ENCODE peak calls at places on chromosomes 1 and 21, in four cellular contexts. A is PC-9, K is ovary, W is esophagus muscularis mucosa. H is an unnamed sample.

GRCh38 chr1:50208296-50208695 is 99.6 kb downstream of the ELAVL4 start:
- DNase-seq in A (no peak), K (no peak), W (no peak), H (no peak)

GRCh38 chr1:188872376-188872775 is 1605.3 kb downstream of the BRINP3 start:
- DNase-seq in A (no peak), K (no peak), W (no peak), H (no peak)

GRCh38 chr1:174995916-174996315 is 3.8 kb upstream of the CACYBP start:
- DNase-seq in A (no peak), K (no peak), W (no peak), H (no peak)

GRCh38 chr1:222097646-222098045 is 355.8 kb upstream of the DUSP10 start:
- DNase-seq in A (peak), K (no peak), W (peak), H (no peak)

GRCh38 chr1:19651141-19651737 is 7.1 kb downstream of the NBL1 start:
- DNase-seq in A (no peak), K (peak), W (no peak), H (peak)

GRCh38 chr1:18803859-18804258 is 55.6 kb downstream of the TAS1R2 start:
- DNase-seq in A (no peak), K (no peak), W (no peak), H (no peak)

GRCh38 chr1:53025034-53025777 is 36.8 kb upstream of the PODN start:
- DNase-seq in A (peak), K (peak), W (no peak), H (no peak)

GRCh38 chr1:239761509-239761908 is 330.2 kb upstream of the FMN2 start:
- DNase-seq in A (no peak), K (no peak), W (no peak), H (no peak)

GRCh38 chr1:2314803-2315710 is 76.3 kb downstream of the MORN1 start:
- DNase-seq in A (peak), K (peak), W (no peak), H (peak)

GRCh38 chr1:35406103-35406502 is 137.6 kb downstream of the ZMYM4 start:
- DNase-seq in A (no peak), K (no peak), W (no peak), H (no peak)

GRCh38 chr21:42520628-42521253 is 7.1 kb downstream of the SLC37A1 start:
- DNase-seq in A (no peak), K (no peak), W (no peak), H (no peak)

GRCh38 chr1:164560076-164560475 is 1.1 kb downstream of the PBX1 start:
- DNase-seq in A (no peak), K (no peak), W (no peak), H (no peak)

GRCh38 chr1:241310451-241310850 is 46.6 kb downstream of the RGS7 start:
- DNase-seq in A (no peak), K (no peak), W (no peak), H (no peak)

GRCh38 chr1:155892801-155893200 is 18.3 kb downstream of the RIT1 start:
- DNase-seq in A (peak), K (no peak), W (no peak), H (no peak)

GRCh38 chr1:24898152-24898908 is 31.7 kb downstream of the RUNX3 start:
- DNase-seq in A (peak), K (no peak), W (no peak), H (peak)

GRCh38 chr1:170790175-170790574 is 126.2 kb downstream of the PRRX1 start:
- DNase-seq in A (no peak), K (no peak), W (no peak), H (no peak)

GRCh38 chr21:26224351-26224750 is 53.8 kb upstream of the APP start:
- DNase-seq in A (no peak), K (no peak), W (no peak), H (no peak)

GRCh38 chr1:212959266-212960220 is 9.2 kb downstream of the VASH2 start:
- DNase-seq in A (no peak), K (no peak), W (no peak), H (no peak)

GRCh38 chr21:42653492-42654061 is at the start of gene PDE9A:
- DNase-seq in A (peak), K (peak), W (no peak), H (no peak)

GRCh38 chr1:154386643-154387352 is 18.3 kb upstream of the IL6R start:
- DNase-seq in A (no peak), K (no peak), W (no peak), H (peak)

GRCh38 chr1:26827663-26828062 is 1.2 kb downstream of the ZDHHC18 start:
- DNase-seq in A (no peak), K (no peak), W (no peak), H (no peak)

GRCh38 chr1:26827205-26827604 is 717 bp downstream of the ZDHHC18 start:
- DNase-seq in A (no peak), K (peak), W (no peak), H (no peak)

GRCh38 chr1:26826261-26827201 is at the start of gene ZDHHC18:
- DNase-seq in A (peak), K (peak), W (no peak), H (peak)

GRCh38 chr1:26829214-26829911 is 2.9 kb downstream of the ZDHHC18 start:
- DNase-seq in A (no peak), K (no peak), W (no peak), H (no peak)

DNA sequence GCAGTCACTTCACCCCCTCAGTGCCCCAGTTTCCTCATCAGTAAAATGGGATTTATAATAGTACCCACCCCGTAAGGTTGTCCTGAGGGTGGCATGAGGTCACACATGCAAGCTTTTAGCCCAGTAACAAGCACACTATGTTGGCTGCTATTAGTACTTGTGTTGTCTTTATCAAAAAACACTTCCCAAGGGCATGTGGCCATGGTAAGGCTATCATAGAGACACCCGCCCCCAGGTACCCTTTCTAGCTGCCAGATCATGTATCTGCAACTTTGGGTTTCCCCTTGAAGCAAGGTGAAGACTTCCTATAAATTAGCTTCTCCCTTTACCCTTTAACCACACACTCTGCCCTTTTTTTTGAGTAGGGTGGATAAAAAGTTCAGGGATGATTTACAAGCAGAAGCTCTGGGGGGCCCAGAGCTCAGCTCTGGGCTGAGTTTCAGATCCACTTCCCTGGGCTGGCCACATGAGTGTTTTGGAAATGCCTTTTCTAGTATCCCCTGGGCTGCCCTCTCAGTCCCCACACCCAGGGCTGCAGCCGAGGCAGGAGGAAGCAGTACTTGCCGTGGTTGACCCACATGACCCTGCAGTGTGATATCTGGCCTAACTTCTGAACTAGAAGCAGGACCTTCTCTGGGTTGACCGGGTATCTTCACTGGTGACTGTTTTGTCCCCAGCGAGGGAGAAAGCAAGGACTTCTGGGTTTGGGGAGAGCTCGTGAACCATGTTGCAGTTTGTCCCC is 2.0 kb downstream of the ZDHHC18 start:
- DNase-seq in A (no peak), K (no peak), W (no peak), H (no peak)
- H3K27ac ChIP-seq in A (no peak), K (no peak), W (peak), H (peak)

GRCh38 chr1:200771625-200772555 is 33.2 kb downstream of the CAMSAP2 start:
- DNase-seq in A (no peak), K (no peak), W (no peak), H (no peak)

GRCh38 chr1:200762089-200762488 is 23.4 kb downstream of the CAMSAP2 start:
- DNase-seq in A (no peak), K (no peak), W (no peak), H (no peak)

DNA sequence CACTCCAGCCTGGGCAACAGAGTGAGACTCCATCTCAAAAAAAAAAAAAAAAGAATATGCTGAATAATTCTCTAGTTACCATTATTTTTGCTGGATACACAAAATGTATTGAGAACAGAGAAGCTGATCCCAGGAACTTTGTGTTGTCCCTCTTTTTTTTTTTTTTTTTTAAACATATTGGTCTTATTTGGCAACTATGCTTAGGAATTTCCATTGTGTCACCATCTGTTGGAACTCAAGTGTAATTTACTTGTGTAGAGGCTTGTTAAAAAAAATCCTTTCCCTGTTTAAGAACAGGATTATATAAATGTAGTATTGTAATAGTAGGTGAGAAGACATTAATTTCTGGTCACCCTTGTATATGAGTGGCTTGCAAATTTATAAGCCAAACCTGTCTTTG is 28.6 kb downstream of the CAMSAP2 start:
- DNase-seq in A (no peak), K (no peak), W (no peak), H (no peak)
- H3K27ac ChIP-seq in A (no peak), K (no peak), W (no peak), H (no peak)

DNA sequence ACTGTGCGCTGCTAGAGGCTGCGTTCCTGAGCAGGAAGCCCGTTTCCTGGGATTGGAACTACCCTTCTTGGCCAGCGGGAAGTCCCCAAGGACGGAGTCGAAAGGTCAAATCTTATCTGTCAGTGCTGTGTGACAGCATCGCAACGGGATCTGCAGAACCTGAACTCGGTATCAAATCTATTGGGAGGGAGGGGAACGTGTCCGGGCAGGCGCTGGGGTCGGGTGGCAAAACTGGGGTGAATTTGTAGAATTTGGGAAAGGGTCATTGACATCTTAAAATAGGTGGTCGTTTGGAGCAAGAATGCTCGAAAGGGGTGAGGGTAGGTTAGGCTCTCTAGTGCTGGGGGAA is 725 bp upstream of the ARPC5 start:
- DNase-seq in A (no peak), K (no peak), W (no peak), H (no peak)
- H3K27ac ChIP-seq in A (no peak), K (no peak), W (peak), H (no peak)

GRCh38 chr1:41382531-41383090 is 21.4 kb downstream of the FOXO6 start:
- DNase-seq in A (peak), K (peak), W (no peak), H (no peak)
- H3K27ac ChIP-seq in A (peak), K (peak), W (peak), H (no peak)

GRCh38 chr1:228463559-228464455 is 23.4 kb upstream of the RNF187 start:
- DNase-seq in A (peak), K (no peak), W (no peak), H (no peak)
- H3K27ac ChIP-seq in A (no peak), K (no peak), W (no peak), H (no peak)

GRCh38 chr1:8013800-8014199 is 12.3 kb downstream of the ERRFI1 start:
- DNase-seq in A (no peak), K (no peak), W (no peak), H (no peak)
- H3K27ac ChIP-seq in A (peak), K (no peak), W (peak), H (no peak)

DNA sequence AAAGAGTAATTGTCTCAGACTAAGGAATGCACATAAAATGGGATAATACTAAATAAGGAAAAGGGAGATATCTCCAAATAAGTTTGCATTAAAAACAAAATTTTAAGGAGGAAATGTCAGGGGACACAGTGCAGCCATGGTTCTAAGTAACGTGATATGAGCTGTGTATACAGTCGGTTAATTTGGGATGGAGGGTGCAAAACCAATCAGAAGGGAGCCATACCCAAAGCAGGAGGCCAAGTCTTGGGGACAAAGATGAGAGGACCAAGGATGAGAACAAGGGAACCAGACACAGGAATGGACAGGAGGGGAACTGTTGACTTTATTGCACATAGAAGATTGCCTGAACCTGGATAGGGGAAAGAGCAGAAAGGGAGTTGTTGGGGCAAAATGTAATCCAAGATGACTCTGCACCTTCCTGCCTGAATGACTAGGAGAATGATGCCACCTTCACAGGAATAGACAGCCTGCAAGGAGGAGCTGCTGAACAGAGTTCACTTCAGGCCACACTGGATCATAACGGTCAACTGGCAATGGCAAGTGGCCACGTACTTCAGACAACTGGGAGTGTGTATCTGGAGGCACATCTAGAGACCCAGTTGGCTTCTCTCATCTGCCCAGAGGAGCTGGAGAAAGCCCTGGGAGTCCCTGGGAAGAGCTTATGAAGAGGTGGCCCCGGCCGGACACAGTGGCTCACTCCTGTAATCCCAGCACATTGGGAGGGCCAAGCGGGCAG is 22.0 kb upstream of the BOLA1 start:
- DNase-seq in A (no peak), K (no peak), W (no peak), H (no peak)
- H3K27ac ChIP-seq in A (no peak), K (no peak), W (no peak), H (no peak)

DNA sequence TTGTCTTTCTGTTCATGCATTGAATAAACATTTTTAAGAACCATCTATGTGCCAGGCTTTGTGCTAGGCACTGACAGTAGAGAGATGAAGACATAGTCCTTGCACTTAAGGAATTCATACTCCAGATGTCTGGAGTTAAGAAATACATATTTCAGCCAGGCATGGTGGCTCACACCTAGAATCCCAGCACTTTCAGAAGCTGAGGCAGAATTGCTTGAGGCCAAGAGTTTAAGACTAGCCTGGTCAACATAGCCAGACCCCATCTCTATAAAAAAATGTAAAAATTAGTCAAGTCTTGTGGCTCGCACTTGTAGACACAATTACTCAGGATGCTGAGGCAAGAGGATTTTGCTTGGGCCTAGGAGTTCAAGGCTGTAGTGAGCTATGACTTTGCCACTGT is 18.6 kb upstream of the YTHDF2 start:
- DNase-seq in A (no peak), K (no peak), W (no peak), H (no peak)
- H3K27ac ChIP-seq in A (no peak), K (no peak), W (no peak), H (no peak)

GRCh38 chr21:31397515-31397926 is 53.5 kb upstream of the TIAM1 start:
- DNase-seq in A (no peak), K (no peak), W (no peak), H (no peak)
- H3K27ac ChIP-seq in A (no peak), K (no peak), W (no peak), H (no peak)

DNA sequence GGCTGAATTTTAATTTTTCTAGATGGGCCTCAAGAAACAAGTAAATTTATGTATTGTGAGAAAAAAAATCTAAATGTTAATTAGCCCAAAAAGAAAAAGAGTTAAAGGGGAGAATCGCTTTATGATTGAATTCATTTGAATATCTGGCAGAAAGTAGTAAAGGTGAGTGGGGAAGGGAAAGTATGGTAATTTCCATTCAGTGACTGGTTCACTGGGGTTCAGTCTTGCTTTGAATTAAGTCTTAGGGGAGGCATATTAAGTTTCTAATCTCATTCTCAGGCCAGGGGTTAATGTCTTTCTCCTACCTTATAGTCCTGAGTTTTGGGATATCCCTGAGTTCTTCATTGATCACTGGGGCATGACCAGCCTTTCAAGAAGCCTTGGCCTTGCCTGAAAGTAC is 106.1 kb upstream of the HMCN1 start:
- DNase-seq in A (no peak), K (no peak), W (no peak), H (no peak)
- H3K27ac ChIP-seq in A (no peak), K (no peak), W (no peak), H (no peak)